ENCODE peak calls at places on chromosomes 4 and X, in eight cellular contexts. N, I, G, Y, J, B, T and C are unnamed samples.
A peak's percentile ranks its signal among the peaks of the same experiment; 100 is the strongest.

GRCh38 chr4:84673475-84674230 is 90.7 kb downstream of the CDS1 start:
- DNase-seq in N (peak; percentile 90), I (peak; percentile 64), G (peak; percentile 77), Y (no peak), J (peak; percentile 91), B (peak; percentile 75), T (no peak), C (no peak)

GRCh38 chrX:16970977-16971376 is 24.5 kb downstream of the REPS2 start:
- DNase-seq in N (peak; percentile 68), I (no peak), G (peak; percentile 27), Y (no peak), J (peak; percentile 44), B (peak; percentile 25), T (no peak), C (no peak)

GRCh38 chr4:88134536-88135361 is 23.7 kb downstream of the ABCG2 start:
- DNase-seq in N (no peak), I (no peak), G (no peak), Y (no peak), J (no peak), B (no peak), T (no peak), C (no peak)

GRCh38 chrX:30653415-30654131 is at the start of gene GK:
- DNase-seq in N (no peak), I (no peak), G (no peak), Y (no peak), J (no peak), B (no peak), T (peak; percentile 20), C (peak; percentile 12)

GRCh38 chr4:111937368-111937767 is 207.9 kb upstream of the FAM241A start:
- DNase-seq in N (peak; percentile 51), I (no peak), G (no peak), Y (no peak), J (peak; percentile 19), B (no peak), T (no peak), C (peak; percentile 10)

GRCh38 chrX:38819709-38820108 is 18.4 kb downstream of the MID1IP1 start:
- DNase-seq in N (no peak), I (no peak), G (no peak), Y (no peak), J (no peak), B (no peak), T (no peak), C (no peak)

GRCh38 chr4:139085141-139085540 is 69.6 kb downstream of the NOCT start:
- DNase-seq in N (peak; percentile 42), I (no peak), G (peak; percentile 2), Y (no peak), J (peak; percentile 29), B (no peak), T (no peak), C (peak; percentile 19)

GRCh38 chr4:146134761-146135160 is 40.8 kb upstream of the LSM6 start:
- DNase-seq in N (peak; percentile 3), I (no peak), G (no peak), Y (no peak), J (peak; percentile 56), B (no peak), T (no peak), C (no peak)

GRCh38 chr4:86959588-86960500 is 25.0 kb downstream of the AFF1 start:
- DNase-seq in N (no peak), I (no peak), G (no peak), Y (no peak), J (no peak), B (no peak), T (no peak), C (no peak)
- TF ChIP-seq CTCF in N (no peak), I (no peak), G (no peak), Y (no peak), J (no peak), B (no peak), T (no peak), C (no peak)

GRCh38 chr4:108473163-108473720 is 147.1 kb upstream of the RPL34 start:
- DNase-seq in N (no peak), I (no peak), G (no peak), Y (no peak), J (no peak), B (no peak), T (no peak), C (no peak)
- TF ChIP-seq CTCF in N (no peak), I (no peak), G (no peak), Y (no peak), J (no peak), B (peak; percentile 4), T (no peak), C (no peak)

DNA sequence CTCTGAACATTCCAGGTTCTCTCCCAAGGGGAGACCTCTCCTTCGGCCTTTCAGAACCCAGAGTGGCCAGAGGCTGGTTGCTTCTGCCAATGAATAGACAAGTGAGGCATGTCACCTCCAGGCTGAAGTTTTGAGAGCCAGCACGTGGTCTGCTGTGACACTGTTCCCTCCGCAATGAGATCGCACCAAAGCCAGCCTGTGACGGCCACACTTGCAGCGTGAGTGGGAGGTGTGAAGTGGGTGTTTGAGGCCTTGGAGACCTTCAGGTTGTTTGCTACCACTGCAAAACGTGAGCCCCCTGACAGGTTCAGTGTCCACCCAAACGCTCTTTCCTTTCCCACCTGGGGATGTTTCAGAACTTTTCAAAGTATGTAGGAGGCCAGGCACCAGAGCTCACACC is 81.0 kb downstream of the WFS1 start:
- DNase-seq in N (no peak), I (no peak), G (no peak), Y (no peak), J (no peak), B (no peak), T (no peak), C (no peak)
- TF ChIP-seq CTCF in N (no peak), I (no peak), G (no peak), Y (no peak), J (no peak), B (no peak), T (no peak), C (no peak)

GRCh38 chr4:73018595-73018994 is 50.9 kb downstream of the COX18 start:
- DNase-seq in N (no peak), I (no peak), G (no peak), Y (no peak), J (no peak), B (no peak), T (peak; percentile 29), C (no peak)

GRCh38 chr4:73019462-73020047 is 50.0 kb downstream of the COX18 start:
- DNase-seq in N (peak; percentile 74), I (peak; percentile 7), G (peak; percentile 9), Y (no peak), J (peak; percentile 55), B (peak; percentile 49), T (no peak), C (peak; percentile 25)

DNA sequence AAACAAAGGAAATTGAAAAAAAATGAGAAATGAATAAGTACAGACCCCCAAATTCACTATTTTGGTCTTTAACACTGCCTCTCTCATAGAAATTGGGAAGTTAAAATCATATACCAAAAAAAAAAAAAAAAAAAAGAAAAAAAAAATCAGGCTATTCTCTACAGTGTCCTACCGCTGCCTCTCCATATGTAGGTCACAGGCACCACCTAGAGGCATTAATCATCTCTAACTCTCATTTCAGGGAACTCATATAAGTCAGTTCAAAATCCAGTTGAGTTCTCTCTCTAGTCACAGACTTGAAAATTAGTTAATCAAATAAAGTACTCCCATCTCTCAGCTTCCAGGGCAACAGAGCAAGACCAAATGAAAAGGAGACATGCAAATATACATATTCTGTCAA is 47.9 kb downstream of the COX18 start:
- DNase-seq in N (peak; percentile 79), I (no peak), G (peak; percentile 32), Y (no peak), J (peak; percentile 55), B (peak; percentile 54), T (no peak), C (peak; percentile 36)
- TF ChIP-seq CTCF in N (peak; percentile 53), I (peak; percentile 25), G (peak; percentile 32), Y (peak; percentile 71), J (peak; percentile 33), B (peak; percentile 61), T (no peak), C (no peak)

GRCh38 chrX:72057331-72057730 is 74.4 kb downstream of the RTL5 start:
- DNase-seq in N (no peak), I (no peak), G (no peak), Y (no peak), J (no peak), B (no peak), T (no peak), C (no peak)

GRCh38 chrX:72060196-72060974 is 71.3 kb downstream of the RTL5 start:
- DNase-seq in N (peak; percentile 32), I (no peak), G (no peak), Y (no peak), J (no peak), B (no peak), T (peak; percentile 35), C (no peak)

GRCh38 chrX:72061091-72061490 is 70.6 kb downstream of the RTL5 start:
- DNase-seq in N (peak; percentile 33), I (no peak), G (no peak), Y (no peak), J (no peak), B (no peak), T (no peak), C (no peak)

GRCh38 chrX:72057844-72058243 is 73.9 kb downstream of the RTL5 start:
- DNase-seq in N (no peak), I (no peak), G (no peak), Y (no peak), J (no peak), B (no peak), T (no peak), C (no peak)

DNA sequence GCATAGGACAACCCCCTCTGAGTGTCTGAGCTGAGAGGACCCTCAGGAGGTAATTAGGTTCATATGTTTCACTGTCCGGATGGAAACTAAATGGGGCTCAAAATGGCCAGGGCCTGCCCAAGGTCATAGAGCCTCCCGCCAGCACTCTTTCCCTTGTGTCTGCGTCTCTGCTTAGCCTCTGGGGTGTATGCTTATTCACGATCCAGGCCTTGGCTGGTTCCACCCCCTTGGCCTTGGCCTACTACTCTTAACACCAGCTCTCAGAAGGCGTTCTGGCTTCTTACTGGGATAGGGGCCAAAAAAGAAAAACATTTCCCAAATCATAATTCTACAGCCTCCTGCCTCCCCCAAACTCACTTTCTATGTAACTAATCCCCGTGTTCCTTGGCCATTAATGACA is 68.8 kb downstream of the RTL5 start:
- DNase-seq in N (no peak), I (no peak), G (no peak), Y (no peak), J (no peak), B (no peak), T (no peak), C (no peak)
- TF ChIP-seq CTCF in N (no peak), I (no peak), G (no peak), Y (no peak), J (no peak), B (no peak), T (no peak), C (no peak)

GRCh38 chrX:136608295-136608933 is 39.5 kb upstream of the CD40LG start:
- DNase-seq in N (peak; percentile 29), I (no peak), G (peak; percentile 9), Y (no peak), J (peak; percentile 12), B (no peak), T (no peak), C (no peak)
- TF ChIP-seq CTCF in N (peak; percentile 24), I (no peak), G (peak; percentile 14), Y (peak; percentile 31), J (peak; percentile 23), B (peak; percentile 43), T (no peak), C (peak; percentile 18)

DNA sequence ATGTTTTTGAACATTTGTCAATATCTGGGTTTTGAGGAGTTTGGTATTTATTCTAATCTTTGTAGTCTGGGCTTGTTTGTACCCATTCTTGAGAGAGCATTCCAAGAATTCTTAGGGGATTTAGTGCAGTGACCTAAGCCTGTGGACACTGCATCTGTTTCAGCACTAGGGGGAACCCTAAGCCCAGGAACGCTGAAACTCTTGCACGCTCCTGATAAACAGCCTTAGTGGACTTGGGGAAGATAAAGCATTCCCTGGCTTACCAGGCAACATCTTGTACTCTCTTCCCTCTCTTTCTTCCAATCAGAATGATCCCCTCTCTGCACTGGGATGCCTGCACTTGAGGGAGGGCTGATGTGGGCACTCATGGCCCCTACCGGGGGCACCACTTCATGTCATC is 654.9 kb upstream of the HTR2C start:
- DNase-seq in N (peak; percentile 55), I (peak; percentile 7), G (no peak), Y (no peak), J (peak; percentile 19), B (peak; percentile 19), T (peak; percentile 22), C (no peak)
- TF ChIP-seq CTCF in N (peak; percentile 54), I (peak; percentile 78), G (no peak), Y (peak; percentile 66), J (peak; percentile 55), B (peak; percentile 55), T (peak; percentile 62), C (peak; percentile 35)